ENCODE peak calls at places on chromosomes 3 and 15, in seven cellular contexts. U, W, D, C, Q, V and J are unnamed samples.

GRCh38 chr3:188212308-188212969 is 58.5 kb downstream of the LPP start:
- DNase-seq in U (no peak), W (no peak), D (peak; percentile 22), C (peak; percentile 57), Q (no peak), V (no peak), J (no peak)

GRCh38 chr3:159763466-159764210 is 225.0 kb upstream of the IL12A start:
- DNase-seq in U (peak; percentile 93), W (peak; percentile 29), D (peak; percentile 94), C (peak; percentile 67), Q (no peak), V (peak; percentile 41), J (no peak)

GRCh38 chr3:78993375-78993774 is 774.4 kb downstream of the ROBO1 start:
- DNase-seq in U (no peak), W (no peak), D (no peak), C (no peak), Q (no peak), V (no peak), J (no peak)

GRCh38 chr15:85854345-85855097 is 59.8 kb upstream of the KLHL25 start:
- DNase-seq in U (peak; percentile 49), W (no peak), D (peak; percentile 71), C (no peak), Q (peak; percentile 37), V (no peak), J (peak; percentile 14)

GRCh38 chr3:94525039-94525438 is 462.2 kb downstream of the NSUN3 start:
- DNase-seq in U (peak; percentile 14), W (no peak), D (no peak), C (no peak), Q (no peak), V (no peak), J (peak; percentile 2)

GRCh38 chr3:129412542-129413198 is 15.8 kb downstream of the EFCAB12 start:
- DNase-seq in U (no peak), W (no peak), D (no peak), C (no peak), Q (no peak), V (no peak), J (no peak)

GRCh38 chr3:157502916-157503620 is at the start of gene VEPH1:
- DNase-seq in U (no peak), W (no peak), D (no peak), C (no peak), Q (no peak), V (no peak), J (no peak)

GRCh38 chr15:44812029-44812517 is 75.7 kb downstream of the TRIM69 start:
- DNase-seq in U (peak; percentile 37), W (no peak), D (no peak), C (no peak), Q (no peak), V (no peak), J (no peak)

GRCh38 chr3:113312416-113312815 is 101.1 kb downstream of the BOC start:
- DNase-seq in U (no peak), W (no peak), D (no peak), C (no peak), Q (no peak), V (no peak), J (no peak)

GRCh38 chr3:123085293-123085949 is 18.6 kb downstream of the PDIA5 start:
- DNase-seq in U (no peak), W (no peak), D (no peak), C (no peak), Q (no peak), V (no peak), J (no peak)

GRCh38 chr3:4343258-4343657 is 40.1 kb downstream of the SETMAR start:
- DNase-seq in U (peak; percentile 6), W (no peak), D (peak; percentile 69), C (no peak), Q (no peak), V (no peak), J (no peak)

GRCh38 chr3:4340411-4341335 is 37.5 kb downstream of the SETMAR start:
- DNase-seq in U (no peak), W (no peak), D (peak; percentile 15), C (no peak), Q (no peak), V (no peak), J (no peak)

GRCh38 chr3:4340077-4340410 is 36.9 kb downstream of the SETMAR start:
- DNase-seq in U (no peak), W (no peak), D (no peak), C (no peak), Q (no peak), V (no peak), J (no peak)

GRCh38 chr3:4338751-4339150 is 35.6 kb downstream of the SETMAR start:
- DNase-seq in U (no peak), W (no peak), D (no peak), C (no peak), Q (no peak), V (no peak), J (no peak)

GRCh38 chr3:4341336-4341675 is 38.1 kb downstream of the SETMAR start:
- DNase-seq in U (no peak), W (no peak), D (no peak), C (no peak), Q (no peak), V (no peak), J (no peak)
- H3K27ac ChIP-seq in U (no peak overlapping the region), W (peak overlapping the region; percentile 58), D (no peak overlapping the region), C (peak overlapping the region; percentile 32), Q (no peak overlapping the region), V (no peak overlapping the region), J (peak overlapping the region; percentile 72)

GRCh38 chr3:58176827-58177489 is 33.8 kb downstream of the DNASE1L3 start:
- DNase-seq in U (peak; percentile 68), W (no peak), D (peak; percentile 24), C (no peak), Q (no peak), V (no peak), J (no peak)
- H3K27ac ChIP-seq in U (no peak overlapping the region), W (peak overlapping the region; percentile 68), D (no peak overlapping the region), C (no peak overlapping the region), Q (no peak overlapping the region), V (peak overlapping the region; percentile 63), J (no peak overlapping the region)

GRCh38 chr3:164190566-164190965 is 887.7 kb downstream of the SI start:
- DNase-seq in U (no peak), W (no peak), D (no peak), C (no peak), Q (no peak), V (no peak), J (no peak)
- H3K27ac ChIP-seq in U (no peak overlapping the region), W (no peak overlapping the region), D (no peak overlapping the region), C (no peak overlapping the region), Q (no peak overlapping the region), V (no peak overlapping the region), J (no peak overlapping the region)

GRCh38 chr3:25580534-25580933 is 84.2 kb downstream of the TOP2B start:
- DNase-seq in U (no peak), W (no peak), D (no peak), C (no peak), Q (no peak), V (no peak), J (no peak)

GRCh38 chr3:25582242-25582641 is 82.5 kb downstream of the TOP2B start:
- DNase-seq in U (peak; percentile 89), W (no peak), D (peak; percentile 51), C (no peak), Q (no peak), V (no peak), J (no peak)

GRCh38 chr3:25583343-25583742 is 81.4 kb downstream of the TOP2B start:
- DNase-seq in U (no peak), W (no peak), D (no peak), C (no peak), Q (no peak), V (no peak), J (no peak)

GRCh38 chr3:25581335-25581734 is 83.4 kb downstream of the TOP2B start:
- DNase-seq in U (no peak), W (no peak), D (no peak), C (no peak), Q (no peak), V (no peak), J (no peak)

DNA sequence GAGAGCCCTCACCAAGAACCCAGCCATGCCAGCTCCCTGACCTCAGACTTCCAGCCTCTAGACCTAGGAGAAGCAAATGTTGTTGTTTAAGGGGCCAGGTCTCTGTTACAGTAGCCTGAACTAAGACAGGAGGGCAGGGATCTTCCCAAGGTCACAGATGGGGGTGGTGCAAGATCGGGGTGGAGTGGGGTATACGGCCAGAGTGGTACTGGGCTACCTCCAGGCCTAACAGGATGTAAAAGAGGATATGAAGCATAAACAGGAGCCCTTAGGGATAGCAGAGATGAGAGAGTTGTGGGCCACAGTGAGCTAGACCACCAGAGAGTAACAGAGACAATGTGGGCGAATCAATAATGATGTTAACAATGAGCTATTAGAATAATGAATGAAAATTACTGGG is 82.9 kb downstream of the TOP2B start:
- DNase-seq in U (no peak), W (no peak), D (no peak), C (no peak), Q (no peak), V (no peak), J (no peak)
- H3K27ac ChIP-seq in U (no peak overlapping the region), W (no peak overlapping the region), D (no peak overlapping the region), C (no peak overlapping the region), Q (no peak overlapping the region), V (no peak overlapping the region), J (no peak overlapping the region)

GRCh38 chr15:87033056-87033455 is 953.4 kb downstream of the AGBL1 start:
- DNase-seq in U (no peak), W (no peak), D (peak; percentile 14), C (no peak), Q (no peak), V (no peak), J (no peak)
- H3K27ac ChIP-seq in U (no peak overlapping the region), W (no peak overlapping the region), D (no peak overlapping the region), C (no peak overlapping the region), Q (no peak overlapping the region), V (no peak overlapping the region), J (no peak overlapping the region)